ENCODE peak calls at places on chromosome 7, in five cellular contexts. W, B, G, L and Y are unnamed samples.

GRCh38 chr7:98217623-98218582 is 6.7 kb downstream of the BHLHA15 start:
- DNase-seq in W (no peak), B (no peak), G (no peak), L (no peak), Y (no peak)

GRCh38 chr7:1531263-1531978 is 919 bp downstream of the MAFK start:
- DNase-seq in W (peak; percentile 52), B (peak; percentile 48), G (peak; percentile 61), L (no peak), Y (peak; percentile 42)

GRCh38 chr7:37151741-37152413 is 296.8 kb downstream of the ELMO1 start:
- DNase-seq in W (no peak), B (no peak), G (no peak), L (no peak), Y (no peak)

GRCh38 chr7:117780832-117781231 is 92.4 kb downstream of the CTTNBP2 start:
- DNase-seq in W (no peak), B (no peak), G (no peak), L (no peak), Y (peak; percentile 60)

GRCh38 chr7:47232751-47233412 is 349.0 kb downstream of the TNS3 start:
- DNase-seq in W (no peak), B (no peak), G (no peak), L (no peak), Y (peak; percentile 21)

GRCh38 chr7:140540142-140540777 is 61.0 kb upstream of the MKRN1 start:
- DNase-seq in W (no peak), B (no peak), G (no peak), L (no peak), Y (no peak)

GRCh38 chr7:140564643-140565042 is 76.0 kb downstream of the DENND2A start:
- DNase-seq in W (no peak), B (no peak), G (no peak), L (no peak), Y (peak; percentile 17)

GRCh38 chr7:25894902-25895791 is 256.9 kb upstream of the NFE2L3 start:
- DNase-seq in W (peak; percentile 61), B (peak; percentile 65), G (peak; percentile 42), L (no peak), Y (peak; percentile 15)

GRCh38 chr7:46390042-46390441 is 469.0 kb upstream of the IGFBP3 start:
- DNase-seq in W (no peak), B (no peak), G (no peak), L (no peak), Y (no peak)

GRCh38 chr7:98354511-98355249 is 46.2 kb downstream of the BAIAP2L1 start:
- DNase-seq in W (no peak), B (no peak), G (peak; percentile 94), L (no peak), Y (peak; percentile 92)

GRCh38 chr7:1693991-1694524 is 24.0 kb downstream of the ELFN1 start:
- DNase-seq in W (peak; percentile 25), B (no peak), G (peak; percentile 50), L (no peak), Y (peak; percentile 56)

GRCh38 chr7:93092757-93093370 is 24.9 kb downstream of the SAMD9 start:
- DNase-seq in W (no peak), B (no peak), G (peak; percentile 49), L (peak; percentile 34), Y (peak; percentile 41)

GRCh38 chr7:130151591-130152269 is 53.5 kb downstream of the TMEM209 start:
- DNase-seq in W (no peak), B (no peak), G (peak; percentile 29), L (no peak), Y (no peak)

GRCh38 chr7:16083931-16084330 is 337.4 kb downstream of the CRPPA start:
- DNase-seq in W (no peak), B (no peak), G (peak; percentile 47), L (no peak), Y (peak; percentile 29)

GRCh38 chr7:9822458-9823290 is 1151.0 kb upstream of the PHF14 start:
- DNase-seq in W (no peak), B (no peak), G (no peak), L (no peak), Y (no peak)

GRCh38 chr7:44534087-44534486 is 7.0 kb downstream of the NPC1L1 start:
- DNase-seq in W (no peak), B (no peak), G (no peak), L (peak; percentile 42), Y (no peak)

GRCh38 chr7:142024547-142024946 is 28.9 kb downstream of the MGAM start:
- DNase-seq in W (no peak), B (no peak), G (no peak), L (no peak), Y (peak; percentile 20)

GRCh38 chr7:30938435-30939316 is 25.1 kb upstream of the GHRHR start:
- DNase-seq in W (peak; percentile 81), B (peak; percentile 67), G (peak; percentile 88), L (peak; percentile 32), Y (peak; percentile 69)

GRCh38 chr7:4123823-4124222 is 558.3 kb upstream of the FOXK1 start:
- DNase-seq in W (no peak), B (no peak), G (no peak), L (no peak), Y (peak; percentile 51)

GRCh38 chr7:35697414-35698175 is 2.7 kb upstream of the HERPUD2 start:
- DNase-seq in W (no peak), B (no peak), G (peak; percentile 33), L (no peak), Y (peak; percentile 43)

GRCh38 chr7:16422100-16422430 is 727 bp upstream of the CRPPA start:
- DNase-seq in W (no peak), B (no peak), G (no peak), L (no peak), Y (peak; percentile 25)

GRCh38 chr7:1496531-1497292 is 7.5 kb downstream of the INTS1 start:
- DNase-seq in W (no peak), B (no peak), G (no peak), L (no peak), Y (no peak)

GRCh38 chr7:80060218-80060806 is 74.3 kb upstream of the GNAI1 start:
- DNase-seq in W (no peak), B (no peak), G (peak; percentile 71), L (peak; percentile 24), Y (peak; percentile 84)

GRCh38 chr7:69438584-69438983 is 159.7 kb upstream of the AUTS2 start:
- DNase-seq in W (no peak), B (no peak), G (no peak), L (no peak), Y (no peak)

GRCh38 chr7:33400214-33400538 is 270.8 kb downstream of the BBS9 start:
- DNase-seq in W (no peak), B (no peak), G (no peak), L (no peak), Y (no peak)

GRCh38 chr7:148746139-148746538 is 47.4 kb downstream of the CUL1 start:
- DNase-seq in W (no peak), B (no peak), G (no peak), L (no peak), Y (no peak)

GRCh38 chr7:84941291-84941690 is 245.6 kb downstream of the SEMA3D start:
- DNase-seq in W (no peak), B (no peak), G (no peak), L (no peak), Y (no peak)

GRCh38 chr7:100476903-100477870 is 1.8 kb downstream of the TSC22D4 start:
- DNase-seq in W (no peak), B (no peak), G (no peak), L (no peak), Y (no peak)
- TF ChIP-seq CTCF in W (no peak), B (no peak), G (no peak), L (peak; percentile 30), Y (peak; percentile 49)

GRCh38 chr7:82625377-82625776 is 181.8 kb upstream of the CACNA2D1 start:
- DNase-seq in W (no peak), B (no peak), G (no peak), L (no peak), Y (no peak)
- TF ChIP-seq CTCF in W (no peak), B (no peak), G (no peak), L (no peak), Y (no peak)

GRCh38 chr7:87875151-87876039 is 765 bp downstream of the SLC25A40 start:
- DNase-seq in W (peak; percentile 33), B (no peak), G (peak; percentile 18), L (no peak), Y (peak; percentile 15)
- TF ChIP-seq CTCF in W (no peak), B (no peak), G (no peak), L (no peak), Y (no peak)

GRCh38 chr7:155804897-155805825 is 7.1 kb downstream of the SHH start:
- DNase-seq in W (peak; percentile 31), B (no peak), G (peak; percentile 83), L (no peak), Y (peak; percentile 74)
- TF ChIP-seq CTCF in W (peak; percentile 52), B (no peak), G (peak; percentile 86), L (peak; percentile 60), Y (peak; percentile 65)

GRCh38 chr7:121562274-121562673 is 166.2 kb upstream of the FAM3C start:
- DNase-seq in W (no peak), B (no peak), G (no peak), L (no peak), Y (peak; percentile 36)

GRCh38 chr7:121557034-121557892 is 161.2 kb upstream of the FAM3C start:
- DNase-seq in W (no peak), B (no peak), G (no peak), L (no peak), Y (peak; percentile 32)

GRCh38 chr7:121558288-121558687 is 162.2 kb upstream of the FAM3C start:
- DNase-seq in W (no peak), B (no peak), G (no peak), L (no peak), Y (no peak)

GRCh38 chr7:121561717-121562116 is 165.6 kb upstream of the FAM3C start:
- DNase-seq in W (no peak), B (no peak), G (no peak), L (no peak), Y (no peak)

GRCh38 chr7:121563177-121563576 is 167.1 kb upstream of the FAM3C start:
- DNase-seq in W (no peak), B (no peak), G (peak; percentile 5), L (no peak), Y (no peak)
- TF ChIP-seq CTCF in W (no peak), B (no peak), G (no peak), L (peak; percentile 35), Y (peak; percentile 32)